ENCODE peak calls at places on chromosome 3, in six cellular contexts. J, I, H, K, D and A are unnamed samples.

GRCh38 chr3:116135462-116135861 is 309.8 kb downstream of the LSAMP start:
- DNase-seq in J (peak), I (no peak), H (no peak), K (no peak), D (peak), A (no peak)

GRCh38 chr3:146650691-146651090 is 45.5 kb upstream of the PLSCR5 start:
- DNase-seq in J (no peak), I (no peak), H (no peak), K (no peak), D (no peak), A (no peak)

GRCh38 chr3:65548848-65549625 is 489.7 kb downstream of the MAGI1 start:
- DNase-seq in J (no peak), I (peak), H (no peak), K (no peak), D (peak), A (peak)

GRCh38 chr3:35778201-35778600 is 138.9 kb downstream of the ARPP21 start:
- DNase-seq in J (no peak), I (peak), H (no peak), K (no peak), D (no peak), A (no peak)

GRCh38 chr3:57919987-57920386 is 88.2 kb upstream of the FLNB start:
- DNase-seq in J (no peak), I (no peak), H (no peak), K (no peak), D (peak), A (no peak)

GRCh38 chr3:52723935-52724334 is 18.0 kb downstream of the SPCS1 start:
- DNase-seq in J (no peak), I (no peak), H (no peak), K (no peak), D (no peak), A (no peak)

GRCh38 chr3:69699183-69699582 is 40.1 kb upstream of the MITF start:
- DNase-seq in J (peak), I (no peak), H (peak), K (no peak), D (no peak), A (no peak)

GRCh38 chr3:147807773-147808172 is 398.6 kb downstream of the ZIC1 start:
- DNase-seq in J (no peak), I (no peak), H (no peak), K (no peak), D (no peak), A (no peak)

GRCh38 chr3:176141837-176142236 is 1055.4 kb downstream of the TBL1XR1 start:
- DNase-seq in J (no peak), I (no peak), H (no peak), K (no peak), D (no peak), A (no peak)

GRCh38 chr3:176149567-176149966 is 1047.7 kb downstream of the TBL1XR1 start:
- DNase-seq in J (no peak), I (no peak), H (no peak), K (no peak), D (no peak), A (no peak)

DNA sequence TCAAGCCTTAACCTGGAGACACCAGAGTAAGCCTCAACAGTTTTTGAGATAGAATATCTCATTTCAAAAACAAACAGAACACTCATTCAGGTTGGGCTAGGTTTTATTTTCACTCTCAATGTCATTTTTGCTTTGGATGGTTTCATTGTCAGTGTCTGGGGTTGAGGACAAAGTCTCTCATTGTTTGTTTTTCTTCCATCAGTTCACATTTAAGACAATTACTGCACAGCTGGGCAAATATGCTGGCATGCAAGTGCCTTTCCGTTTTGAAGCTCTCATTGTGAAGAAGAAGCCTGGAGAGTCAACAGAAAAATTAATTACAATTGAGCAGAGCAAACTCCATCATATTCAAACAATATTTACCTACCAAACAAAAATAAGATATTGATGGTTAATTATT is 1050.0 kb downstream of the TBL1XR1 start:
- DNase-seq in J (no peak), I (no peak), H (no peak), K (no peak), D (no peak), A (no peak)
- H2AFZ ChIP-seq in J (no peak), I (no peak), H (no peak), K (no peak), D (no peak), A (no peak)

DNA sequence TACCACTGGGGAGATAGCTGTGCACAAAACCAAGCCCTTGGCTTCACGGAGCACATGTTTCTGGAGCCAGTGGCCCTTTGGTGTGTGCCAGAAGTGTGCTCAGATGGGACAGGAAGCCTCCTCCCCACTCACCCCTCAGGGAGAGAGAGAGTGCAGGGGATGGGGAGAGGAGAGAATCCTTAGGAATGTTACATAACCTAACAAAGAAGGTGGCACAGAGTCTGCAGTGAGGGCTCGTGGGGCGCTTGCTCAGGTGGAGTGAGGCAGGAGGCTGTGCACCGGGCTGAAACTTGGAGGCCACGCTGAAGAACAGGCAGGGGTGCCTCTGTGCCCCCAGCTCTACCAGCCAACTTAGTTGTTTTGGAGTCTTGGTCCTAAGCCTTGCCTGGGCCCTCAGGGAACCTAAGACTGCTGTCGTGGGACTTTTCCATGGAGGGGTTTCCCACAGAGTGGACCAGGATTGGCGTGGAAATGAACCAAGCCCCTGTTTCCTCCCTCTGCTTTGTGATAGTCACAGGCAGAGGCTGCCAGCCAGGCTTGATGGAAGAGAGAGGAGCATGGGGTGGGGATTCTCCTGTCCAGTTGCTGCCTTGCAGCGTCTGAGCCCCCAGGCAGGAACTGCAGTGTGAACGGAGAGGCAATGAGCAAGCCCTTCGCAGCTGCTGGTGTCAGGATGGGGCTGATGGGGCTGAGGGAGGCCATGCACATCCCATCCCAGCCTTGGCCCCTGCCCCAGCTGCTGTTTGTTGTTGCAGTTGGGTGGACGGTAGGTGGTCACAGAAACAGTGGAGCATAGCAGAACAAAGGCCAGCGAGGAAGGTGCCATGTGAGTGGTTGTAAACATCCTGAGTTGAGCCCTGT is 32.7 kb downstream of the PDIA5 start:
- DNase-seq in J (no peak), I (no peak), H (no peak), K (no peak), D (no peak), A (no peak)
- H2BK5ac ChIP-seq in J (no peak), I (no peak), H (peak), K (peak), D (no peak), A (no peak)

DNA sequence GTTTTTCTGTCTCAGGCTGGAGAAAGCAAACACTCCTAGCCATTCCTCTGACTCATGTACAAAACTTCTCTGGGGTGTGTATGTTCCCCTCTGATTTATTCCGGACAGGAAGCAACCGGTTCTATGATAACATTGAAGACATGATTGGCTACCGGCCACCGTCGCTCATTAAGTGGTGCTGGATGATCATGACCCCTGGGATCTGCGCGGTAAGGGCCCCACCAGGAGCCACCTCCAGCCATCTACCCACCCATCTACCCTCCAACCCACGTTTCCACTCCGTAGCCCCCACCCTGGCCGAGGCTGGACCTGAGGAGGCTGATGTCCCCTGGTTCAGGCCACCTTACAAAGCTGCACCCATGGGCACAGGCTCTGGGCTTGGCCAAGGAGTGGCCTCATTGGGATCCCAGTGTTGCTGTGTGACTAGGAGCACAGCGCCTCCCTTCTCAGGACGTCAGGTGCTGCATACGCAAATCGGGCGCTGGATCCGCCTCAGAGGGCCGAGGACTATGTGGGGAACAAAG is 58.5 kb upstream of the SLC6A1 start:
- DNase-seq in J (peak), I (peak), H (no peak), K (no peak), D (no peak), A (no peak)
- H4K91ac ChIP-seq in J (no peak), I (no peak), H (no peak), K (no peak), D (no peak), A (no peak)

DNA sequence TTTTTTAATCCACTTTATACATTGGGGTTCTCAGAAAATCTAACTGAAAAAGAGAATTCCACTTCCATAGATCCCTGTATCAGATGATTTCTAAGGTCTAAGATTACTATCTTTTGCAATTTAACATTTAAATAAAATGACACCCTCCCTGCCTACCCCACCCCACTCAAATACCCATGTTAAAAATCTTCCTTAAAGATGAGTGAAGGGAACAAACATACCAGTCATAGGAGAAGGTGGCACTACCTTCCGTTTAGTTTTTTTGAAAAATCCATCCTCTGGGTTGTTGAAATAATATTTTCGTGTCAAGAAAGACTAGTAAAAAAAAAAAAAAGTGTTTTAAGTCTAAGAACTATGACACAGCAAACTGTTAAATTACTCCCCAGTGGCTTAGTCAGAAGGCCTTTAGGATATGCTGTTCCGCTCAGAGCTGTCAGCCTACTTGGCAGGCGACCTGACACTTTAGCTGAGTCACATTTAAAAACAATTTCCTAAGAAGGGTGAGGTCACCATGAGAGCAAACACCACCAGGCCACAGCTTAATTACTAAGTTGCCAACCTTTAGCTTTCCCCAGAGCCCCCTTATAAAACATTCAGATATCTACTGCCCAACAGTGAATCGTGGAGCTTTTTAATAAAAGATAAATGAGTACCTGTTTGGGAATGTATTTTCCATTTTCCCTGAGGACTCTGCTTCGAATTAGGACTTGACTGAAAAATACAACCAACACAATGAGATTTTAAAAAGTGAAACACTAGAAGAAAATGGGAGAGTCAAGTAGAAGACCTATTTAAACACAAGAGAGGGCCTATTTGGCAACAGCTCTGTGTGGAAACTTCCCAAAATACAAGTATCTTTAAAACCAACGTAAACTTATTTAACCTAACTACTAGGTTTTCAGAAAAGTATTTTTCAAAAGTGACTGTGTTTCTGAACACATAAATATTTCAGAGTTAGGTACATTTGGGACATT is 9.6 kb downstream of the EMC3 start:
- DNase-seq in J (peak), I (no peak), H (peak), K (no peak), D (peak), A (no peak)
- H2AFZ ChIP-seq in J (no peak), I (no peak), H (no peak), K (no peak), D (no peak), A (no peak)

DNA sequence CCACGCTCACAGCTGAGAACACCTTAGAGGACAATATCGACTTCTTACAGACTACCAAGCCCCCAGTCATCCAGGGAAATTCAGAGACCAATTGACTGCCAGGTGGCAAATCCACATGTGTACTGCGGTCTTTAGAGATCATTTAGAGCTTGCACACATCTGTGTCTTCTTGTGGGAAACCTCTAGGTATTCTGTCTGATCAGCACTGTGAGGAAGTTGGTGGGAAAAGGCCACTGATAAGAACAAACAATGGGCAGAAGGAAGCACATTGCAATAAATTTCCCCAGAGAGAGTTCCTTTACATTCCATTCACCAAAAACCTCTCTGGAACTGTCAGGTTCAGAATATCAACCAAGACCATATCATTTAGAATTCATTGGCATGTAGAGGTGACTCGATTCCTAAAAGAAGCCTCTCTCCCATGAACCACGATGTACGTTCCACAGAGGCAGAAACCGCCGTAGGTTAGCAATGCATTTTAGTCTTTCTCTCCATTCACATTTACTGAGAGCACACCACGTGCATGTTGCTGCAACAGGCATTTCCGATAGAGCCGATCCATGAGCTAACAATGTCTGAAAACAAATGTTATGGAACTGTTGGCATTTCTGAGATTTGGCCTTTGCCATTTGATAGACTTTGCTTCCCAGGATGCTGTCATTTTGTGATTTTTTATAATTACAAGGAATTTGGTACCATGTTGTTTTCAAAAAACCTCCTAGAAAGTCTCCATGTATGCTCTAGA is 287.3 kb upstream of the TPRG1 start:
- DNase-seq in J (no peak), I (no peak), H (no peak), K (no peak), D (no peak), A (no peak)
- H2BK5ac ChIP-seq in J (no peak), I (no peak), H (no peak), K (no peak), D (no peak), A (no peak)

GRCh38 chr3:72924055-72924454 is 36.2 kb downstream of the GXYLT2 start:
- DNase-seq in J (no peak), I (peak), H (peak), K (no peak), D (no peak), A (no peak)
- H4K91ac ChIP-seq in J (no peak), I (no peak), H (no peak), K (no peak), D (no peak), A (no peak)

DNA sequence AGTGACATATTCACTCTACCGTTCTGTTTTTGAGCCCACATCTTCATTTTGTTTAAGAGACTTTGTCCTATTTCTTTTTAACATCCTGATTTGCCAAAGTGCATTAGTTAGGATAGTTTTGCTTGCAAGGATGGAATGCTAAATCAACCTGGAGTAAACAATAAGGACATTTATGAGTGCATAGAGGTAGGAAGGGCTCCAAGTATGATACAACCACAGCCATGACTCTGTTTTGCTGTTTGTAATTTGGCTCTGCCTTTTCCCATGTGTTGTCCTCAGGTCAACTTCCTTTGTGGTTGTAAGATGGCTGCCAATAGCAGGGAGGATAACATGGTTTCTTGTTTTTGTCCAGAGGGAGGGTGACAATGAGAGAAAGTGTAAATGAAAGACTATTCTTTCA is 66.4 kb upstream of the GOLIM4 start:
- DNase-seq in J (peak), I (no peak), H (no peak), K (no peak), D (no peak), A (no peak)
- H2AFZ ChIP-seq in J (no peak), I (no peak), H (no peak), K (no peak), D (no peak), A (peak)

GRCh38 chr3:110126065-110126464 is 788.7 kb upstream of the DPPA4 start:
- DNase-seq in J (peak), I (peak), H (no peak), K (no peak), D (peak), A (no peak)
- H2BK5ac ChIP-seq in J (no peak), I (no peak), H (no peak), K (no peak), D (no peak), A (no peak)

DNA sequence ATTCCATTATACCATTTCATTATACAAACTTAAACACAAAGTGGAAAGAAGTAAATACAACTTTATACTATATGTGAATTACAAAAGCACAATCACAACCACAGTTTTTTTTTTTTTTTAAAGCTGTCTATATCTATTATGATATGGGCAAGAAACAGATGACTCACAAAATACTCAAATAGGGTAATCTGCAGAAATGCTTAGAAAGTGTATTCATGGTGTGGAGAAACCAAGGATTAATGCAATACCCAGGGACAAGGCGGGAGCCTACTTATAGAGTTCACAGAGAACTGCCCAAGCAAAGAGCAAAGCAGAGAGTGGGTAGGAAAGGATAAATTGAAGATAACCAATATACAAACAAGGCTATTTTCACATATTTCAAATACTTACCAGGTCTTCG is 332.0 kb downstream of the FHIT start:
- DNase-seq in J (no peak), I (no peak), H (no peak), K (no peak), D (peak), A (no peak)
- H4K91ac ChIP-seq in J (no peak), I (no peak), H (no peak), K (no peak), D (no peak), A (no peak)